ENCODE peak calls at places on chromosomes 4 and X, in eight cellular contexts. F is NCI-H2081; D is M059J; I is fibroblast of pulmonary artery; C is T-cell; Q is immature natural killer cell; X is RPMI8226; O is stimulated activated CD4-positive, alpha-beta T cell treated with anti-CD3 and anti-CD28 coated beads, Interleukin-1b, Interleukin-23, amount 100 ng/mL, for 24 hours. P is an unnamed sample.

GRCh38 chr4:109560687-109561452 is 824 bp downstream of the MCUB start:
- DNase-seq in X (peak; percentile 72), Q (peak; percentile 73), O (peak; percentile 51), I (peak; percentile 78), F (no peak), D (peak; percentile 79), C (peak; percentile 57), P (peak; percentile 84)

GRCh38 chr4:101337688-101338087 is 9.6 kb downstream of the PPP3CA start:
- DNase-seq in C (no peak), O (no peak), X (no peak), D (peak; percentile 65), I (peak; percentile 48), F (no peak), Q (no peak), P (peak; percentile 66)

GRCh38 chr4:128924951-128925350 is 115.5 kb downstream of the JADE1 start:
- DNase-seq in I (peak; percentile 16), X (no peak), O (no peak), D (no peak), Q (no peak), C (no peak), F (no peak), P (peak; percentile 71)

GRCh38 chrX:14038375-14039077 is 8.8 kb upstream of the GEMIN8 start:
- DNase-seq in Q (no peak), O (no peak), F (no peak), C (no peak), I (no peak), X (no peak), D (no peak), P (no peak)

GRCh38 chr4:5887361-5888221 is 5.3 kb downstream of the CRMP1 start:
- DNase-seq in X (peak; percentile 50), C (no peak), I (no peak), O (no peak), Q (no peak), D (no peak), F (peak; percentile 51), P (no peak)

GRCh38 chr4:157706134-157706533 is 466.7 kb downstream of the GASK1B start:
- DNase-seq in Q (no peak), X (no peak), F (no peak), O (no peak), C (no peak), D (no peak), I (no peak), P (no peak)

GRCh38 chrX:101764538-101764937 is 104.9 kb upstream of the ARMCX2 start:
- DNase-seq in C (no peak), O (no peak), Q (no peak), X (no peak), I (no peak), D (peak; percentile 28), F (no peak), P (peak; percentile 4)

GRCh38 chr4:153159016-153159415 is 45.2 kb upstream of the TRIM2 start:
- DNase-seq in F (no peak), X (no peak), Q (no peak), C (no peak), I (no peak), O (no peak), D (no peak), P (no peak)

GRCh38 chr4:83535945-83536648 is at the start of gene GPAT3:
- DNase-seq in O (peak; percentile 70), F (peak; percentile 57), Q (peak; percentile 34), D (peak; percentile 78), X (peak; percentile 80), I (peak; percentile 52), C (peak; percentile 62), P (no peak)

GRCh38 chrX:31136144-31136572 is 64.3 kb upstream of the FTHL17 start:
- DNase-seq in C (no peak), X (peak; percentile 14), O (no peak), F (no peak), Q (no peak), D (no peak), I (no peak), P (no peak)

GRCh38 chr4:15756361-15756861 is 21.7 kb upstream of the CD38 start:
- DNase-seq in X (peak; percentile 77), D (peak; percentile 93), Q (peak; percentile 95), I (peak; percentile 32), C (peak; percentile 60), F (no peak), O (peak; percentile 61), P (peak; percentile 99)

GRCh38 chr4:73901031-73901430 is 31.8 kb downstream of the CXCL1 start:
- DNase-seq in X (no peak), I (no peak), C (no peak), D (peak; percentile 47), Q (no peak), F (no peak), O (no peak), P (peak; percentile 83)

GRCh38 chr4:150178161-150178560 is 99.9 kb downstream of the DCLK2 start:
- DNase-seq in D (peak; percentile 40), C (no peak), F (no peak), I (peak; percentile 7), X (no peak), Q (no peak), O (no peak), P (peak; percentile 63)

GRCh38 chrX:132044953-132045352 is 21.9 kb downstream of the STK26 start:
- DNase-seq in X (no peak), Q (no peak), O (no peak), C (no peak), D (peak; percentile 31), F (no peak), I (no peak), P (peak; percentile 54)

GRCh38 chrX:10966057-10966456 is 145.1 kb upstream of the HCCS start:
- DNase-seq in I (no peak), C (no peak), Q (no peak), F (no peak), O (no peak), X (no peak), D (no peak), P (no peak)

GRCh38 chr4:8478801-8479744 is 38.5 kb downstream of the TRMT44 start:
- DNase-seq in I (peak; percentile 9), C (no peak), D (peak; percentile 9), X (no peak), F (no peak), Q (no peak), O (no peak), P (peak; percentile 85)

GRCh38 chr4:2714918-2715317 is 41.2 kb downstream of the TNIP2 start:
- DNase-seq in I (peak; percentile 55), D (no peak), X (no peak), O (no peak), C (no peak), Q (no peak), F (no peak), P (peak; percentile 14)

GRCh38 chrX:4764888-4765287 is 1051.4 kb upstream of the PRKX start:
- DNase-seq in I (peak; percentile 0), C (no peak), O (no peak), F (no peak), X (no peak), D (peak; percentile 28), Q (no peak), P (no peak)

GRCh38 chr4:128653514-128654420 is 155.7 kb upstream of the JADE1 start:
- DNase-seq in C (no peak), X (no peak), Q (no peak), O (no peak), D (no peak), F (no peak), I (peak; percentile 87), P (peak; percentile 89)

GRCh38 chrX:66163849-66164401 is at the start of gene HEPH:
- DNase-seq in D (no peak), X (no peak), F (no peak), I (peak; percentile 59), O (no peak), Q (no peak), C (no peak), P (no peak)

GRCh38 chr4:122045533-122045932 is 93.7 kb upstream of the TRPC3 start:
- DNase-seq in D (peak; percentile 99), F (peak; percentile 80), X (peak; percentile 70), I (peak; percentile 85), Q (no peak), O (no peak), C (no peak), P (peak; percentile 94)

GRCh38 chr4:175998782-175999181 is 66.9 kb upstream of the WDR17 start:
- DNase-seq in O (no peak), C (no peak), X (no peak), D (peak; percentile 12), F (no peak), I (peak; percentile 1), Q (no peak), P (peak; percentile 6)

GRCh38 chr4:120922390-120923200 is at the start of gene PRDM5:
- DNase-seq in O (peak; percentile 4), C (peak; percentile 17), F (no peak), X (peak; percentile 66), I (peak; percentile 60), D (peak; percentile 63), Q (no peak), P (peak; percentile 64)

P was measured in amniotic epithelial cell.